ENCODE peak calls at places on chromosomes 7 and 10, in eight cellular contexts. One of them, this sample, is unnamed.

GRCh38 chr7:74022507-74022906 is 5.5 kb upstream of the ELN start:
- DNase-seq in tibial artery: no peak
- DNase-seq in GM13976: no peak
- DNase-seq in stomach: no peak
- DNase-seq in BJ: no peak
- DNase-seq in cardiac muscle cell: no peak
- DNase-seq in B cell: no peak
- DNase-seq in breast epithelium: no peak
- DNase-seq in this sample: no peak

GRCh38 chr10:108598831-108599230 is 1324.5 kb downstream of the XPNPEP1 start:
- DNase-seq in stomach: no peak
- DNase-seq in GM13976: no peak
- DNase-seq in cardiac muscle cell: no peak
- DNase-seq in tibial artery: no peak
- DNase-seq in breast epithelium: no peak
- DNase-seq in B cell: no peak
- DNase-seq in BJ: no peak
- DNase-seq in this sample: no peak

GRCh38 chr10:803041-803741 is 113.7 kb upstream of the DIP2C start:
- DNase-seq in GM13976: no peak
- DNase-seq in BJ: no peak
- DNase-seq in tibial artery: peak
- DNase-seq in B cell: no peak
- DNase-seq in cardiac muscle cell: no peak
- DNase-seq in breast epithelium: no peak
- DNase-seq in stomach: no peak
- DNase-seq in this sample: no peak

GRCh38 chr10:128875955-128876354 is 591.1 kb upstream of the MGMT start:
- DNase-seq in breast epithelium: no peak
- DNase-seq in cardiac muscle cell: no peak
- DNase-seq in GM13976: no peak
- DNase-seq in tibial artery: peak
- DNase-seq in B cell: no peak
- DNase-seq in stomach: no peak
- DNase-seq in BJ: no peak
- DNase-seq in this sample: peak

GRCh38 chr10:29321656-29322055 is 32.8 kb downstream of the LYZL1 start:
- DNase-seq in B cell: no peak
- DNase-seq in breast epithelium: no peak
- DNase-seq in GM13976: no peak
- DNase-seq in tibial artery: no peak
- DNase-seq in BJ: no peak
- DNase-seq in stomach: no peak
- DNase-seq in cardiac muscle cell: no peak
- DNase-seq in this sample: no peak

GRCh38 chr10:118475214-118475613 is 120.2 kb downstream of the PRLHR start:
- DNase-seq in tibial artery: no peak
- DNase-seq in GM13976: no peak
- DNase-seq in breast epithelium: no peak
- DNase-seq in B cell: no peak
- DNase-seq in cardiac muscle cell: no peak
- DNase-seq in BJ: no peak
- DNase-seq in stomach: no peak
- DNase-seq in this sample: no peak

GRCh38 chr7:97845622-97846203 is 26.5 kb downstream of the ASNS start:
- DNase-seq in GM13976: peak
- DNase-seq in cardiac muscle cell: peak
- DNase-seq in tibial artery: no peak
- DNase-seq in B cell: peak
- DNase-seq in stomach: no peak
- DNase-seq in BJ: no peak
- DNase-seq in breast epithelium: no peak
- DNase-seq in this sample: no peak

GRCh38 chr10:91123246-91123645 is 97.2 kb upstream of the PCGF5 start:
- DNase-seq in B cell: no peak
- DNase-seq in tibial artery: no peak
- DNase-seq in stomach: no peak
- DNase-seq in BJ: no peak
- DNase-seq in GM13976: no peak
- DNase-seq in breast epithelium: no peak
- DNase-seq in cardiac muscle cell: no peak
- DNase-seq in this sample: no peak

GRCh38 chr7:137328389-137329120 is 15.0 kb downstream of the PTN start:
- DNase-seq in tibial artery: no peak
- DNase-seq in GM13976: no peak
- DNase-seq in stomach: no peak
- DNase-seq in breast epithelium: no peak
- DNase-seq in cardiac muscle cell: no peak
- DNase-seq in BJ: no peak
- DNase-seq in B cell: no peak
- DNase-seq in this sample: no peak

GRCh38 chr10:132645630-132646442 is 108.2 kb downstream of the INPP5A start:
- DNase-seq in cardiac muscle cell: no peak
- DNase-seq in GM13976: no peak
- DNase-seq in stomach: no peak
- DNase-seq in BJ: no peak
- DNase-seq in B cell: no peak
- DNase-seq in tibial artery: peak
- DNase-seq in breast epithelium: no peak
- DNase-seq in this sample: no peak

GRCh38 chr10:3452234-3452633 is 279.7 kb upstream of the PITRM1 start:
- DNase-seq in stomach: no peak
- DNase-seq in BJ: peak
- DNase-seq in breast epithelium: no peak
- DNase-seq in tibial artery: no peak
- DNase-seq in cardiac muscle cell: no peak
- DNase-seq in GM13976: no peak
- DNase-seq in B cell: no peak
- DNase-seq in this sample: no peak
- TF ChIP-seq CTCF in stomach: no peak
- TF ChIP-seq CTCF in BJ: peak
- TF ChIP-seq CTCF in breast epithelium: peak
- TF ChIP-seq CTCF in tibial artery: peak
- TF ChIP-seq CTCF in cardiac muscle cell: peak
- TF ChIP-seq CTCF in GM13976: no peak
- TF ChIP-seq CTCF in B cell: no peak
- TF ChIP-seq CTCF in this sample: no peak

DNA sequence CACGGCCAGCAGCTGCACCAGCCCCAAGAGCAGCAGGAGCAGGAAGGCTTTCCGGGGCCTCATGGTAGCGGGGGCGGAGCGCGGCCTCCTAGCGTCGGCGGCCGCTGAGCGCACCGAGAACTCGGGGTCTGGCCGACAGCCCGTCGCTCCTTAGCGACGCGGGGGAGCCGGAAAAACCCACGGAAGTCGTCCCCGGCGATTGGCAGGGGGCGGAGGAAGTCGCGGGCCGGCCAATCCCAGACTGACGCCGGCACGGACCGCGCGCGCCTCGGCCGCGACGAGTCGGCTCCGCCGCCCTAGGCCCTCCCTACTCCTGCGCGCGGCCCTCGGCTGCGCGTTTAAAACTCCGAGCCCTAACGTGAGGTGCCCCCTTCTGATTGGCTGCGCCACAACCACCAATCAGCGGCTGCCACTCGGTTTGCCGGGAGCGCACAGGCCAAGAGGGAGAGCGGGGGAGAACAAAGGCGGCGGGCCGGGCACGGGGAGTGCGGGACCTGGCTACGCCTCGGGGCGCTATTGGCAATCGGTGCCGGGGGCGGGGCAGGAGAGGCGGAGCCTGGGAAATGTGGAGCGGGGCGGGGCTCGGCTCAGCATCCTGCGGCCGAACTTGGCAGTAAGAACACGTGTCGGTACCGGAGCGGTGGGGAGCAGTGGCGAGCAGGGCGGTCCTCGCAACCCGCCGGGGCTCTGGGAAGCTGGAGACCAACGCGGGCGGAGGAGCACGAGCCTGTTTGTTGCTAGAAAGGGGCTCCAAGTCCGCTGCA is at the start of gene PDIA4:
- DNase-seq in cardiac muscle cell: peak
- DNase-seq in stomach: peak
- DNase-seq in GM13976: peak
- DNase-seq in breast epithelium: peak
- DNase-seq in tibial artery: peak
- DNase-seq in B cell: peak
- DNase-seq in BJ: peak
- DNase-seq in this sample: peak
- TF ChIP-seq CTCF in cardiac muscle cell: peak
- TF ChIP-seq CTCF in stomach: no peak
- TF ChIP-seq CTCF in GM13976: peak
- TF ChIP-seq CTCF in breast epithelium: peak
- TF ChIP-seq CTCF in tibial artery: peak
- TF ChIP-seq CTCF in B cell: peak
- TF ChIP-seq CTCF in BJ: peak
- TF ChIP-seq CTCF in this sample: no peak

DNA sequence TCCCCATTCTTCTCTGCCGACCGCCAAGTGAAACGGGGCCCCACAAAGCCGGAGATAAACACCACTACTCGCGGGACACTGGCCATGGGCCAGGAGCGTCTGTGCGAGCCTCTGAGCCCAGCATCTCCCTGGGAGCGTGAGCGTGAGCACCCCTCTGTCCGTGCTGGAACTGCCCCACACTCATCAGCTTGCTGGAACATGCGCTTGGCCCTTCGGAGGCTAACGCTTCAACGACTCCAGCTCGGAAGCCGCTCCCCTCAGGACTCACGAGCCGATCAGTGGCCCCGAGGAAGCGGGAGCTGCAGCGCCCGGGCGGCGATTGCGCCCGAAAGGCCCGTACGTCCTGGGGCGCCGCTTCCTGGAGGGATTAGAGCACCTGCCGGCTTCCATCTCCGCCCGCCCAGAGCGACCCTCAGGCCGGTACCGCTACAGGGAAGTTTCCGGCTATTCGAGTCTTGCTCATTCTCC is 1.2 kb downstream of the TLL2 start:
- DNase-seq in breast epithelium: no peak
- DNase-seq in tibial artery: no peak
- DNase-seq in cardiac muscle cell: peak
- DNase-seq in BJ: no peak
- DNase-seq in B cell: peak
- DNase-seq in GM13976: peak
- DNase-seq in stomach: no peak
- DNase-seq in this sample: peak
- TF ChIP-seq CTCF in breast epithelium: no peak
- TF ChIP-seq CTCF in tibial artery: no peak
- TF ChIP-seq CTCF in cardiac muscle cell: no peak
- TF ChIP-seq CTCF in BJ: no peak
- TF ChIP-seq CTCF in B cell: no peak
- TF ChIP-seq CTCF in GM13976: no peak
- TF ChIP-seq CTCF in stomach: no peak
- TF ChIP-seq CTCF in this sample: no peak

DNA sequence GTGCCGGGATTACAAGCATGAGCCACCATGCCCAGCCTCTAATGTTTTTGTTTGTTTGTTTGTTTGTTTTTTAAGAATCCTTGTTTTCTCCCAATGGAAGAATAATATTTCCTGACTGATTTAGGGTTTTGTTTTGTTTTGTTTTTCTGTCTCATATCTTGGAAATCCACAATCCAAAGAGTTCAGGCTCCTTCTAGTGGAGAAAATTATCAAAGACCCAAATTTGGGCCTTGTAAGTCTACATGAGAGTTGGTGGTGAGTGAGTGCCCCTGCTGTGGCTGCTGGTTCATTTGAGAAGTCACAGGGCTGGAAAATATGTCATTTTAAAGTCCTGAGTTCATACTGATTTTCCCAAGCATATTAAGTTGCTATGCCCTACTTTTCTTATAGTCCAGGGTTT is 33.5 kb upstream of the KLHL7 start:
- DNase-seq in breast epithelium: no peak
- DNase-seq in BJ: no peak
- DNase-seq in cardiac muscle cell: peak
- DNase-seq in stomach: no peak
- DNase-seq in B cell: no peak
- DNase-seq in tibial artery: no peak
- DNase-seq in GM13976: no peak
- DNase-seq in this sample: no peak
- TF ChIP-seq CTCF in breast epithelium: no peak
- TF ChIP-seq CTCF in BJ: peak
- TF ChIP-seq CTCF in cardiac muscle cell: peak
- TF ChIP-seq CTCF in stomach: no peak
- TF ChIP-seq CTCF in B cell: no peak
- TF ChIP-seq CTCF in tibial artery: no peak
- TF ChIP-seq CTCF in GM13976: no peak
- TF ChIP-seq CTCF in this sample: no peak

GRCh38 chr10:114801411-114801813 is 20.2 kb upstream of the FHIP2A start:
- DNase-seq in BJ: no peak
- DNase-seq in breast epithelium: no peak
- DNase-seq in B cell: no peak
- DNase-seq in GM13976: no peak
- DNase-seq in cardiac muscle cell: no peak
- DNase-seq in tibial artery: no peak
- DNase-seq in stomach: no peak
- DNase-seq in this sample: no peak
- TF ChIP-seq CTCF in BJ: no peak
- TF ChIP-seq CTCF in breast epithelium: no peak
- TF ChIP-seq CTCF in B cell: no peak
- TF ChIP-seq CTCF in GM13976: no peak
- TF ChIP-seq CTCF in cardiac muscle cell: no peak
- TF ChIP-seq CTCF in tibial artery: no peak
- TF ChIP-seq CTCF in stomach: no peak
- TF ChIP-seq CTCF in this sample: no peak

DNA sequence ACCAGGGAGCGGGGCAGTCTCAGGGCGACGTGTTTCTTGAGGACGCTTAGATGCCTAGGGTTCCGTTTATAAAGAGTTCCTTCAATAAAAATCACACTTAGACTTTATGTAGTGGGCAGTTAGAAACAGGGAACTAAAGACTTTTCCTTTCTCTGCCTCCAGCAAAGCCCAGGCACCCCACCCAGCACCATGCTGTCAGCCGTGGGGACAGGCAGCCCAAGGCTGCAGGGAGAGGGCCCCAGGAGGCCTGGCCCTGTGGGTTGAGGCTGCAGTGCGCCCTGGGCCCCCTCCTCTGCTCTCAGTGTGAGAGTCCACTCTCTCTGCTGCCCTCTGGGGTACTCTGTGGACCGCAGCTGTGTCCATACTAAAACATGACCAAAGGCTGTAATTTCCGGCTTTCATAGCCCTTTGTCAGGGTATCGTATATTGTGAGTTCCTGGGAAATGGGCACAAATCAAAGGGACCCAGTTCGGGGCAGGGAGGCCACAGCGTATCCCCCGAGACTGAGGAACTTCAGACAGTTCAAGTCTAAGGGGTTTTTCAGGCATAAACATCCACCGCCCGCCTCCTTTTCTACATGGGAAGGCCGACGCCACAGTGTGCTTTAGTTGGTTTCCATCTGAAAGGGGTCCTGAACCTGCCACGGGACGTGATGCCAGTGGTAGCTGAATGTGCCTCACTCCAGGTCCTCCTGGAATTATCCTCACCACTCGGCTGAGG is 59.7 kb downstream of the DNAJB6 start:
- DNase-seq in cardiac muscle cell: no peak
- DNase-seq in tibial artery: no peak
- DNase-seq in stomach: no peak
- DNase-seq in BJ: no peak
- DNase-seq in GM13976: no peak
- DNase-seq in breast epithelium: no peak
- DNase-seq in B cell: no peak
- DNase-seq in this sample: no peak
- TF ChIP-seq CTCF in cardiac muscle cell: no peak
- TF ChIP-seq CTCF in tibial artery: no peak
- TF ChIP-seq CTCF in stomach: no peak
- TF ChIP-seq CTCF in BJ: no peak
- TF ChIP-seq CTCF in GM13976: no peak
- TF ChIP-seq CTCF in breast epithelium: no peak
- TF ChIP-seq CTCF in B cell: no peak
- TF ChIP-seq CTCF in this sample: no peak

GRCh38 chr7:154844499-154844898 is 158.4 kb downstream of the PAXIP1 start:
- DNase-seq in stomach: no peak
- DNase-seq in GM13976: no peak
- DNase-seq in BJ: no peak
- DNase-seq in cardiac muscle cell: no peak
- DNase-seq in breast epithelium: no peak
- DNase-seq in tibial artery: no peak
- DNase-seq in B cell: no peak
- DNase-seq in this sample: no peak
- TF ChIP-seq CTCF in stomach: no peak
- TF ChIP-seq CTCF in GM13976: no peak
- TF ChIP-seq CTCF in BJ: no peak
- TF ChIP-seq CTCF in cardiac muscle cell: no peak
- TF ChIP-seq CTCF in breast epithelium: no peak
- TF ChIP-seq CTCF in tibial artery: no peak
- TF ChIP-seq CTCF in B cell: no peak
- TF ChIP-seq CTCF in this sample: no peak